ENCODE peak calls at places on chromosomes 12 and 14, in six cellular contexts. N, E, O, A, Q and R are unnamed samples.
A peak's percentile ranks its signal among the peaks of the same experiment; 100 is the strongest.

GRCh38 chr12:116436561-116437249 is 122.5 kb upstream of the MAP1LC3B2 start:
- DNase-seq in Q (no peak), O (no peak), E (no peak), N (no peak), A (no peak), R (no peak)

GRCh38 chr12:114163766-114164165 is 197.6 kb upstream of the RBM19 start:
- DNase-seq in A (no peak), O (peak; percentile 42), N (no peak), Q (peak; percentile 89), E (no peak), R (no peak)

GRCh38 chr12:128387811-128388422 is 120.9 kb downstream of the TMEM132C start:
- DNase-seq in O (peak; percentile 12), N (peak; percentile 80), A (no peak), Q (no peak), E (no peak), R (no peak)

GRCh38 chr12:61097991-61098580 is 1162.1 kb upstream of the USP15 start:
- DNase-seq in O (no peak), Q (no peak), N (no peak), E (no peak), A (no peak), R (no peak)

GRCh38 chr14:97432586-97432985 is 635.4 kb downstream of the VRK1 start:
- DNase-seq in O (no peak), E (no peak), A (no peak), Q (no peak), N (no peak), R (no peak)

GRCh38 chr12:105100207-105100985 is 7.1 kb upstream of the WASHC4 start:
- DNase-seq in Q (no peak), O (peak; percentile 75), E (no peak), N (no peak), A (no peak), R (no peak)

GRCh38 chr12:54680374-54680773 is 32.2 kb upstream of the DCD start:
- DNase-seq in A (no peak), E (no peak), O (no peak), N (peak; percentile 42), Q (no peak), R (no peak)

GRCh38 chr12:128551266-128552025 is 272.3 kb downstream of the SLC15A4 start:
- DNase-seq in Q (no peak), N (no peak), E (no peak), O (no peak), A (no peak), R (no peak)

GRCh38 chr12:19520646-19521045 is 81.4 kb downstream of the AEBP2 start:
- DNase-seq in N (no peak), E (no peak), Q (no peak), A (no peak), O (no peak), R (no peak)

GRCh38 chr14:91753501-91754128 is 21.7 kb upstream of the CATSPERB start:
- DNase-seq in Q (no peak), O (no peak), A (no peak), N (no peak), E (no peak), R (no peak)

GRCh38 chr14:65263161-65263788 is 149.3 kb upstream of the FUT8 start:
- DNase-seq in O (no peak), A (no peak), E (no peak), N (no peak), Q (no peak), R (no peak)

GRCh38 chr14:93906341-93907329 is 20.5 kb upstream of the FAM181A start:
- DNase-seq in E (no peak), N (peak; percentile 79), O (peak; percentile 31), Q (no peak), A (peak; percentile 25), R (no peak)

GRCh38 chr12:59086124-59086523 is 165.8 kb upstream of the LRIG3 start:
- DNase-seq in A (no peak), Q (no peak), N (no peak), O (no peak), E (no peak), R (no peak)

GRCh38 chr14:63896278-63896720 is 43.5 kb downstream of the SYNE2 start:
- DNase-seq in E (peak; percentile 68), O (peak; percentile 99), Q (peak; percentile 73), A (no peak), N (no peak), R (peak; percentile 33)

GRCh38 chr12:103268831-103269514 is 226.8 kb downstream of the C12orf42 start:
- DNase-seq in O (no peak), N (no peak), A (no peak), Q (no peak), E (no peak), R (no peak)

GRCh38 chr14:80634106-80634758 is 307.3 kb downstream of the CEP128 start:
- DNase-seq in Q (no peak), O (peak; percentile 46), E (no peak), N (no peak), A (no peak), R (no peak)

GRCh38 chr14:80637726-80638619 is 303.6 kb downstream of the CEP128 start:
- DNase-seq in A (no peak), O (no peak), Q (peak; percentile 46), N (peak; percentile 7), E (no peak), R (no peak)

GRCh38 chr14:80638620-80639215 is 302.8 kb downstream of the CEP128 start:
- DNase-seq in Q (peak; percentile 47), N (no peak), E (no peak), A (no peak), O (peak; percentile 59), R (peak; percentile 68)

DNA sequence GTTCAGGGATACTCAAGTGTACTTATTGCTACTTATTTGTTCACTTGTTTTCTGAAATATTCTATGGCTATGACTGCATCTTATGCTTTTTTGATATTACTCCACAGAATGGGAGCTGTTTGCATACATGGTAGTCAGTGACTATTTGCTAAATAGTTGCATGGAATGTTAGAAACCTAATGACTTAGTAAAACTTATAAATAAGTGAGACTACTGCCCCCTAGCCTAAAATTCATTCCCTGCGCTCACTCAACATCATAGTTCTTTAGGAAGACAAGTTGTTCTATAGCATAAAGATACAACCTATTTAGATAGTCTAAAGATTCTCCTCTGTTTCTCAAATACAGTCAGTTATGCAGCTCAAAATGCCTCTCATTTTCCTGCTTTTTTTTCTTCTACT is 305.5 kb downstream of the CEP128 start:
- DNase-seq in N (no peak), E (no peak), O (peak; percentile 19), A (no peak), Q (no peak), R (no peak)
- TF ChIP-seq CTCF in N (no peak), E (no peak), O (peak; percentile 33), A (no peak), Q (peak; percentile 12), R (no peak)

GRCh38 chr12:92138144-92138543 is 7.5 kb downstream of the BTG1 start:
- DNase-seq in Q (no peak), A (no peak), O (no peak), N (no peak), E (no peak), R (no peak)
- H3K4me3 ChIP-seq in Q (no peak overlapping the region), A (peak overlapping the region; percentile 66), O (no peak overlapping the region), N (no peak overlapping the region), E (peak overlapping the region; percentile 93), R (peak overlapping the region; percentile 28)

GRCh38 chr12:122866950-122867607 is 28.8 kb downstream of the VPS37B start:
- DNase-seq in Q (no peak), E (peak; percentile 56), N (no peak), O (no peak), A (no peak), R (no peak)

GRCh38 chr12:122864894-122865253 is 29.6 kb downstream of the HIP1R start:
- DNase-seq in N (no peak), A (no peak), E (no peak), O (no peak), Q (no peak), R (no peak)

GRCh38 chr12:122866379-122866778 is 29.5 kb downstream of the VPS37B start:
- DNase-seq in A (no peak), O (no peak), E (peak; percentile 61), Q (no peak), N (no peak), R (no peak)

GRCh38 chr12:122867701-122868461 is 28.0 kb downstream of the VPS37B start:
- DNase-seq in N (peak; percentile 81), E (peak; percentile 65), A (no peak), O (no peak), Q (no peak), R (no peak)

DNA sequence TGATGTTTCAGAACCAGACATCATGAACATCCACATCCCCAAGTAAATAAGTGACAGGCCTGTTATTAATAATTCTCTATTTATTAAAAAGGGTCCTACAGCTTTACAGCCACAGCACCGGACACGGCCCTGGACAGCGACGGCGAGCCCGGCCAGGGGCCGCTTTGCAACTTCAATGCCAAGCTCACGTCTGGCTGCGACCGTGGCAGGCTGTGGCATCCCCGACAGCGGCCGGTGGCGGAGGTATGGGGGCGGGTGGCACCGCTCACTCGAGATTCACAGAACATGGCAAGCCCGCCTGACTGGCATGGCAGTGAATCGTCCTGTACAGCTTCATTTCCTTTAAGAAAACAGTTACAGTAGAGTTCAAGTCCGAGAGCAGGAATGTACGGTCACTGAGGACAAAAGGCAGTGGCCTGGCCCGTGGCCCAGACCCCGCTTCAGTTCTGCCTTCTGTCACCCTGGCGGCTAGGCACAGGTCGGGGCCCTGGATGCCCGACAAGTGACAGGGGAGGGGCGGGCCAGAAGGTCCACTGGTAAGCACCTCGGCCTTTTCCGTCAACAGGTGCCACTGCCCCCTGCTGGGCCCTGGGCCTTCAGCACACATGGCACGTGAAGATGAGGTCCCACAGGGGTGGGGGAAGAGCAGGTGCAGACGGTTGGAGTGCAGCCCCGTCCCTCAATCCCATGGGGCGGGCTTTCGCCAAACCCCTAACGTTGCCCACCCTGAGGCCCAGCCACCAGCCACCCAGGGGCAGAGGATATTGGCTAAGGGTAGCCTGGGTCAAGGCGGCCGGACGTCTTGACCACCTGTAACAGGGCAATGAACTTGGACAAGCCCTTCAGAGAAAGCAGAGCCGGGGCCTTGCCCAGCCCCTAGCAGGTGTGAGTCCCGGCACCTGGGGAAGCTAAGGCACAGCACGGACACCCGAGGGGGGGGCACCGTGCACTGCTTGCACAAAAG is 30.3 kb downstream of the HIP1R start:
- DNase-seq in N (peak; percentile 82), Q (no peak), E (peak; percentile 67), O (no peak), A (no peak), R (no peak)
- TF ChIP-seq CTCF in N (peak; percentile 77), Q (peak; percentile 34), E (no peak), O (peak; percentile 47), A (no peak), R (peak; percentile 45)

DNA sequence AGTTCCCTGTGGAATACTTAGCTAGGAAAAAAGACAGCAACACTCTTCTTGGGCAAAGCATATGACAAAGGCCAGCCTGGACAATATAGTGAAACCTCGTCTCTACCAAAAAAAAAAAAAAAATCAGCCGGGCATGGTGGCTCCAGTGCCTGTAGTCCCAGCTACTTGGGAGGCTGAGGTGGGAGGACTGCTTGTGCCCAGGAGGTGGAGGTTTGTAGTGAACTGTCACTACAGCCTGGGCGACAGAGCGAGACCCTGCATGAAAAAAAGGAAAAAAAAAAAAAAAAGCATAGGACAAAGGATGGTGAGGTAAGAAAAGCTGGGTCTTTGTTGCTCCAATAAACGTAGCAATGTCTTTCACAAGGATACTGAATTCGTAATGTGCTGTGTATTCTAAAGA is 1.1 kb downstream of the TXNDC16 start:
- DNase-seq in N (no peak), E (no peak), A (no peak), Q (no peak), O (no peak), R (no peak)
- H3K4me3 ChIP-seq in N (peak overlapping the region; percentile 84), E (peak overlapping the region; percentile 86), A (peak overlapping the region; percentile 71), Q (no peak overlapping the region), O (no peak overlapping the region), R (no peak overlapping the region)

GRCh38 chr14:105151131-105151837 is 17.3 kb downstream of the JAG2 start:
- DNase-seq in E (no peak), Q (no peak), N (no peak), O (no peak), A (no peak), R (no peak)
- TF ChIP-seq CTCF in E (no peak), Q (no peak), N (no peak), O (no peak), A (no peak), R (no peak)

GRCh38 chr14:103676881-103677675 is 38.2 kb downstream of the XRCC3 start:
- DNase-seq in O (no peak), A (no peak), N (no peak), Q (no peak), E (no peak), R (no peak)
- H3K4me3 ChIP-seq in O (no peak overlapping the region), A (no peak overlapping the region), N (no peak overlapping the region), Q (no peak overlapping the region), E (no peak overlapping the region), R (no peak overlapping the region)